ENCODE peak calls at places on chromosomes 13 and 19, in five cellular contexts. Q is GM12878, H is H1, A is WTC11, O is K562. E is an unnamed sample.

GRCh38 chr19:42246143-42246868 is 3.9 kb upstream of the GSK3A start:
- DNase-seq in Q (no peak), H (no peak), A (peak), O (peak), E (peak)

GRCh38 chr19:33035461-33035860 is 29.2 kb downstream of the RHPN2 start:
- DNase-seq in Q (no peak), H (no peak), A (no peak), O (no peak), E (no peak)

GRCh38 chr13:76677047-76677446 is 209.2 kb downstream of the KCTD12 start:
- DNase-seq in Q (no peak), H (no peak), A (no peak), O (no peak), E (no peak)

GRCh38 chr13:28451482-28452217 is 43.3 kb downstream of the FLT1 start:
- DNase-seq in Q (no peak), H (no peak), A (peak), O (peak), E (peak)

GRCh38 chr13:51588406-51588949 is 4.2 kb downstream of the WDFY2 start:
- DNase-seq in Q (no peak), H (no peak), A (no peak), O (peak), E (no peak)

GRCh38 chr13:108315273-108315672 is 45.8 kb downstream of the TNFSF13B start:
- DNase-seq in Q (peak), H (no peak), A (no peak), O (peak), E (no peak)

GRCh38 chr19:37997911-37998344 is 90.9 kb downstream of the SIPA1L3 start:
- DNase-seq in Q (no peak), H (no peak), A (no peak), O (no peak), E (no peak)

GRCh38 chr19:42201489-42202289 is 15.8 kb downstream of the DEDD2 start:
- DNase-seq in Q (peak), H (no peak), A (no peak), O (no peak), E (no peak)

GRCh38 chr13:98448642-98448928 is 128.3 kb downstream of the STK24 start:
- DNase-seq in Q (no peak), H (no peak), A (no peak), O (no peak), E (no peak)

DNA sequence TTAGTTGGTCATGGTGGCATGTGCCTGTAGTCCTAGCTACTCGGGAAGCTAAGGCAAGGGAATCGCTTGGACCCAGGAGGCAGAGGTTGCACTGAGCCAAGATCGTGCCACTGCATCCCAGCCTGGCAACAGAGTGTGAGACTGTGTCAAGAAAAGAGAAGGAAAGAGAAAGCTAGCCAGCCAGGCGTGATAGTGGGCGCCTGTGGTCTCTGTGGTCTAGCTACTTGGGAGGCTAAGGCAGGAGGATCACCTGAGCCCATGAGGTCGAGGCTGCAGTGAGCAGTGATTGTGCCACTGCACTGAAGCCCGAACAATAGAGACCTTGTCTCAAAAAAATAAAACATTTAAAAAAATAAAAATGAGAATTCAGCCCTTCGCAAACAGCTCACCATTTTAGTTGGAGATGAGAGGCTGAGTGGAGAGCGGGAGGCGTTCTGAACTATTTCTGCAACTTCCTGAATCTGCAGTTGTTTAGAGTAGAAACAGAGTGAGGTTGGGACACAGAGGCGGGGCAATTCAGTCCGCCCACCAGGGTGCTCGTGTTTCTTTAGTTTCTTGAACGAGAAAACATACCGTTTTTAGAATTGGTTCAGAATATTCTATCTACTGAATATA is 33.2 kb downstream of the TIMM13 start:
- DNase-seq in Q (peak), H (no peak), A (no peak), O (no peak), E (no peak)
- TF ChIP-seq CREB1 in Q (no peak), H (no peak), A (no peak), O (no peak), E (no peak)

GRCh38 chr19:45881909-45882528 is 3.9 kb downstream of the IRF2BP1 start:
- DNase-seq in Q (no peak), H (no peak), A (peak), O (peak), E (peak)

GRCh38 chr19:45881082-45881908 is 4.6 kb downstream of the IRF2BP1 start:
- DNase-seq in Q (no peak), H (no peak), A (no peak), O (no peak), E (no peak)

GRCh38 chr19:45883586-45883880 is 2.4 kb downstream of the IRF2BP1 start:
- DNase-seq in Q (no peak), H (no peak), A (no peak), O (no peak), E (no peak)

GRCh38 chr19:45883881-45884681 is 1.9 kb downstream of the IRF2BP1 start:
- DNase-seq in Q (no peak), H (no peak), A (no peak), O (no peak), E (no peak)

GRCh38 chr19:45882652-45883585 is 3.0 kb downstream of the IRF2BP1 start:
- DNase-seq in Q (peak), H (no peak), A (peak), O (peak), E (peak)
- TF ChIP-seq CREB1 in Q (peak), H (peak), A (no peak), O (peak), E (peak)

GRCh38 chr13:35716644-35717170 is 240.2 kb upstream of the MAB21L1 start:
- DNase-seq in Q (no peak), H (no peak), A (no peak), O (no peak), E (no peak)
- TF ChIP-seq CREB1 in Q (no peak), H (no peak), A (no peak), O (no peak), E (no peak)

GRCh38 chr13:113742000-113742441 is 17.0 kb upstream of the TMEM255B start:
- DNase-seq in Q (no peak), H (no peak), A (peak), O (peak), E (peak)
- TF ChIP-seq CREB1 in Q (no peak), H (no peak), A (no peak), O (no peak), E (no peak)

GRCh38 chr13:33577037-33577436 is 240.9 kb upstream of the RFC3 start:
- DNase-seq in Q (no peak), H (no peak), A (no peak), O (no peak), E (no peak)
- TF ChIP-seq CREB1 in Q (no peak), H (no peak), A (no peak), O (no peak), E (no peak)